ENCODE peak calls at places on chromosome 21, in eight cellular contexts. T is iris pigment epithelial cell; O is SK-N-DZ; K is stimulated activated CD4-positive, alpha-beta T cell treated with anti-CD3 and anti-CD28 coated beads, Interleukin-15, amount 100 ng/mL, for 1 hour; B is glutamatergic neuron; X is left ventricle myocardium inferior; N is iPS-NIHi11; G is A549. J is an unnamed sample.
A peak's percentile ranks its signal among the peaks of the same experiment; 100 is the strongest.

GRCh38 chr21:35565204-35565611 is 495.1 kb downstream of the SETD4 start:
- DNase-seq in B (no peak), X (no peak), T (peak; percentile 83), O (no peak), G (no peak), K (no peak), N (peak; percentile 7), J (peak; percentile 21)

GRCh38 chr21:46173573-46173972 is 10.7 kb downstream of the SPATC1L start:
- DNase-seq in K (no peak), X (no peak), T (no peak), G (no peak), B (no peak), N (no peak), O (no peak), J (no peak)

GRCh38 chr21:15604424-15604823 is 125.4 kb upstream of the USP25 start:
- DNase-seq in B (no peak), O (no peak), T (peak; percentile 85), N (peak; percentile 30), G (no peak), K (no peak), X (no peak), J (no peak)

GRCh38 chr21:42576639-42577038 is 63.0 kb downstream of the SLC37A1 start:
- DNase-seq in N (no peak), X (no peak), O (no peak), T (no peak), G (no peak), B (no peak), K (no peak), J (no peak)

GRCh38 chr21:39315603-39316002 is 2.2 kb upstream of the BRWD1 start:
- DNase-seq in O (no peak), X (no peak), N (no peak), B (no peak), T (no peak), G (no peak), K (no peak), J (no peak)

GRCh38 chr21:20968391-20968790 is 29.8 kb upstream of the NCAM2 start:
- DNase-seq in N (no peak), T (no peak), G (no peak), B (no peak), X (no peak), O (no peak), K (no peak), J (no peak)

GRCh38 chr21:42401164-42401563 is 2.5 kb upstream of the UBASH3A start:
- DNase-seq in X (no peak), O (no peak), N (no peak), T (no peak), B (no peak), G (no peak), K (no peak), J (no peak)

GRCh38 chr21:18673789-18674188 is 270.2 kb upstream of the TMPRSS15 start:
- DNase-seq in X (no peak), N (no peak), K (no peak), G (no peak), O (no peak), T (no peak), B (no peak), J (no peak)

GRCh38 chr21:31191553-31191952 is 152.5 kb downstream of the TIAM1 start:
- DNase-seq in X (no peak), O (no peak), T (no peak), N (no peak), B (no peak), K (no peak), G (no peak), J (no peak)

GRCh38 chr21:27571706-27572105 is 604.8 kb upstream of the ADAMTS5 start:
- DNase-seq in N (no peak), B (no peak), X (no peak), O (no peak), G (no peak), T (peak; percentile 96), K (no peak), J (no peak)

GRCh38 chr21:36509966-36510742 is 30.2 kb upstream of the CLDN14 start:
- DNase-seq in O (no peak), N (peak; percentile 72), K (no peak), X (no peak), B (no peak), G (no peak), T (no peak), J (peak; percentile 90)

GRCh38 chr21:34179204-34179935 is 106.0 kb downstream of the MRPS6 start:
- DNase-seq in G (no peak), O (no peak), N (peak; percentile 61), T (no peak), K (no peak), B (no peak), X (no peak), J (no peak)

GRCh38 chr21:43866233-43866632 is 1.2 kb downstream of the AGPAT3 start:
- DNase-seq in K (peak; percentile 42), O (no peak), B (no peak), N (no peak), X (peak; percentile 65), T (peak; percentile 68), G (no peak), J (peak; percentile 74)

GRCh38 chr21:32507342-32507919 is 77.9 kb downstream of the TCP10L start:
- DNase-seq in B (no peak), K (no peak), X (no peak), O (no peak), T (no peak), N (no peak), G (no peak), J (no peak)

GRCh38 chr21:27173052-27173451 is 206.2 kb upstream of the ADAMTS5 start:
- DNase-seq in O (no peak), B (no peak), N (no peak), T (no peak), K (no peak), X (no peak), G (no peak), J (no peak)

GRCh38 chr21:37337831-37338230 is 28.7 kb upstream of the DYRK1A start:
- DNase-seq in K (no peak), O (peak; percentile 12), T (no peak), G (no peak), N (no peak), B (no peak), X (no peak), J (no peak)

GRCh38 chr21:42503711-42504110 is 7.7 kb upstream of the RSPH1 start:
- DNase-seq in N (no peak), O (no peak), B (no peak), G (no peak), X (no peak), K (no peak), T (no peak), J (no peak)

J was measured in left kidney.